ENCODE peak calls at places on chromosomes 2 and 18, in ten cellular contexts. One of them, this sample, is unnamed.

GRCh38 chr2:178279142-178279541 is 84.8 kb downstream of the OSBPL6 start:
- DNase-seq in RWPE1: peak
- DNase-seq in neural crest cell: no peak
- DNase-seq in epithelial cell of esophagus: peak
- DNase-seq in A549: no peak
- DNase-seq in GM13976: no peak
- DNase-seq in Calu3: no peak
- DNase-seq in progenitor cell of endocrine pancreas: no peak
- DNase-seq in sigmoid colon: no peak
- DNase-seq in heart right ventricle: no peak
- DNase-seq in this sample: no peak

GRCh38 chr18:11905613-11906012 is 2.5 kb downstream of the MPPE1 start:
- DNase-seq in RWPE1: no peak
- DNase-seq in neural crest cell: no peak
- DNase-seq in epithelial cell of esophagus: no peak
- DNase-seq in A549: no peak
- DNase-seq in GM13976: no peak
- DNase-seq in Calu3: no peak
- DNase-seq in progenitor cell of endocrine pancreas: no peak
- DNase-seq in sigmoid colon: no peak
- DNase-seq in heart right ventricle: no peak
- DNase-seq in this sample: no peak

GRCh38 chr2:204705243-204705971 is 160.1 kb downstream of the PARD3B start:
- DNase-seq in RWPE1: no peak
- DNase-seq in neural crest cell: no peak
- DNase-seq in epithelial cell of esophagus: peak
- DNase-seq in A549: no peak
- DNase-seq in GM13976: no peak
- DNase-seq in Calu3: no peak
- DNase-seq in progenitor cell of endocrine pancreas: no peak
- DNase-seq in sigmoid colon: no peak
- DNase-seq in heart right ventricle: no peak
- DNase-seq in this sample: no peak

GRCh38 chr2:96148410-96149217 is 3.4 kb upstream of the DUSP2 start:
- DNase-seq in RWPE1: peak
- DNase-seq in neural crest cell: no peak
- DNase-seq in epithelial cell of esophagus: peak
- DNase-seq in A549: peak
- DNase-seq in GM13976: peak
- DNase-seq in Calu3: peak
- DNase-seq in progenitor cell of endocrine pancreas: no peak
- DNase-seq in sigmoid colon: peak
- DNase-seq in heart right ventricle: peak
- DNase-seq in this sample: peak

GRCh38 chr2:20015482-20016083 is 3.1 kb upstream of the MATN3 start:
- DNase-seq in RWPE1: peak
- DNase-seq in neural crest cell: peak
- DNase-seq in epithelial cell of esophagus: peak
- DNase-seq in A549: peak
- DNase-seq in GM13976: peak
- DNase-seq in Calu3: peak
- DNase-seq in progenitor cell of endocrine pancreas: no peak
- DNase-seq in sigmoid colon: no peak
- DNase-seq in heart right ventricle: no peak
- DNase-seq in this sample: no peak

GRCh38 chr2:23460228-23460627 is 75.2 kb downstream of the KLHL29 start:
- DNase-seq in RWPE1: peak
- DNase-seq in neural crest cell: no peak
- DNase-seq in epithelial cell of esophagus: peak
- DNase-seq in A549: peak
- DNase-seq in GM13976: no peak
- DNase-seq in Calu3: no peak
- DNase-seq in progenitor cell of endocrine pancreas: no peak
- DNase-seq in sigmoid colon: no peak
- DNase-seq in heart right ventricle: no peak
- DNase-seq in this sample: no peak

GRCh38 chr2:178917555-178917954 is 110.3 kb upstream of the TTN start:
- DNase-seq in RWPE1: no peak
- DNase-seq in neural crest cell: no peak
- DNase-seq in epithelial cell of esophagus: no peak
- DNase-seq in A549: no peak
- DNase-seq in GM13976: no peak
- DNase-seq in Calu3: no peak
- DNase-seq in progenitor cell of endocrine pancreas: no peak
- DNase-seq in sigmoid colon: no peak
- DNase-seq in heart right ventricle: no peak
- DNase-seq in this sample: no peak

GRCh38 chr2:112725545-112726457 is 5.0 kb downstream of the NT5DC4 start:
- DNase-seq in RWPE1: peak
- DNase-seq in neural crest cell: no peak
- DNase-seq in epithelial cell of esophagus: peak
- DNase-seq in A549: no peak
- DNase-seq in GM13976: peak
- DNase-seq in Calu3: peak
- DNase-seq in progenitor cell of endocrine pancreas: no peak
- DNase-seq in sigmoid colon: no peak
- DNase-seq in heart right ventricle: no peak
- DNase-seq in this sample: no peak

GRCh38 chr18:63982361-63982760 is 12.5 kb downstream of the SERPINB8 start:
- DNase-seq in RWPE1: no peak
- DNase-seq in neural crest cell: no peak
- DNase-seq in epithelial cell of esophagus: no peak
- DNase-seq in A549: no peak
- DNase-seq in GM13976: no peak
- DNase-seq in Calu3: no peak
- DNase-seq in progenitor cell of endocrine pancreas: no peak
- DNase-seq in sigmoid colon: no peak
- DNase-seq in heart right ventricle: no peak
- DNase-seq in this sample: no peak

GRCh38 chr2:234142530-234142929 is 92.0 kb downstream of the SPP2 start:
- DNase-seq in RWPE1: no peak
- DNase-seq in neural crest cell: no peak
- DNase-seq in epithelial cell of esophagus: no peak
- DNase-seq in A549: no peak
- DNase-seq in GM13976: no peak
- DNase-seq in Calu3: no peak
- DNase-seq in progenitor cell of endocrine pancreas: no peak
- DNase-seq in sigmoid colon: no peak
- DNase-seq in heart right ventricle: no peak
- DNase-seq in this sample: no peak

GRCh38 chr2:240299710-240300068 is 135.8 kb upstream of the GPC1 start:
- DNase-seq in RWPE1: no peak
- DNase-seq in neural crest cell: no peak
- DNase-seq in epithelial cell of esophagus: no peak
- DNase-seq in A549: no peak
- DNase-seq in GM13976: no peak
- DNase-seq in Calu3: no peak
- DNase-seq in progenitor cell of endocrine pancreas: no peak
- DNase-seq in sigmoid colon: no peak
- DNase-seq in heart right ventricle: no peak
- DNase-seq in this sample: no peak

GRCh38 chr2:216387262-216387661 is 15.0 kb upstream of the MARCHF4 start:
- DNase-seq in RWPE1: no peak
- DNase-seq in neural crest cell: no peak
- DNase-seq in epithelial cell of esophagus: no peak
- DNase-seq in A549: no peak
- DNase-seq in GM13976: no peak
- DNase-seq in Calu3: no peak
- DNase-seq in progenitor cell of endocrine pancreas: no peak
- DNase-seq in sigmoid colon: no peak
- DNase-seq in heart right ventricle: no peak
- DNase-seq in this sample: no peak

GRCh38 chr2:216388046-216388884 is 16.0 kb upstream of the MARCHF4 start:
- DNase-seq in RWPE1: no peak
- DNase-seq in neural crest cell: no peak
- DNase-seq in epithelial cell of esophagus: no peak
- DNase-seq in A549: no peak
- DNase-seq in GM13976: peak
- DNase-seq in Calu3: no peak
- DNase-seq in progenitor cell of endocrine pancreas: no peak
- DNase-seq in sigmoid colon: no peak
- DNase-seq in heart right ventricle: no peak
- DNase-seq in this sample: peak

GRCh38 chr2:216391401-216391800 is 19.1 kb upstream of the MARCHF4 start:
- DNase-seq in RWPE1: no peak
- DNase-seq in neural crest cell: no peak
- DNase-seq in epithelial cell of esophagus: peak
- DNase-seq in A549: no peak
- DNase-seq in GM13976: no peak
- DNase-seq in Calu3: no peak
- DNase-seq in progenitor cell of endocrine pancreas: no peak
- DNase-seq in sigmoid colon: no peak
- DNase-seq in heart right ventricle: no peak
- DNase-seq in this sample: no peak

GRCh38 chr2:216392018-216392562 is 19.8 kb upstream of the MARCHF4 start:
- DNase-seq in RWPE1: no peak
- DNase-seq in neural crest cell: no peak
- DNase-seq in epithelial cell of esophagus: no peak
- DNase-seq in A549: no peak
- DNase-seq in GM13976: no peak
- DNase-seq in Calu3: no peak
- DNase-seq in progenitor cell of endocrine pancreas: no peak
- DNase-seq in sigmoid colon: no peak
- DNase-seq in heart right ventricle: no peak
- DNase-seq in this sample: no peak

DNA sequence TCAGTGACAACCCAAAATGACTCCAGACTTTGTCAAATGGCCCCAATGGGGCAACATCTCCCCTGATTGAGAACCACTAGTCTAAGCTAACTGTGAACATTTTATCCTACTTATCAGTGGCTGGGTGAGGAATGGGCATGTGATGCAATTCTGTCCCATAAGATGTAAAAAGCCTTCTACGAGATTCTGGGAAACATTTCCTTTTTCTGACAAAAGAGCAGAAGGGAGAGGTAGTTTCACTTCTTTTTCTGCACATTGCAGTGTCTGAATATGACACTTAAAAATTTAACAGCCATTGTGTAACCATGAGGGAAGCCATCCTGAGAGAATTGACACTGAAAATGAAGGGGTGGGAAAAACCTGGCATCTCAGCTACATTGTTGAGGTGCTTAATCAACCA is 17.3 kb upstream of the MARCHF4 start:
- DNase-seq in RWPE1: no peak
- DNase-seq in neural crest cell: no peak
- DNase-seq in epithelial cell of esophagus: no peak
- DNase-seq in A549: no peak
- DNase-seq in GM13976: no peak
- DNase-seq in Calu3: no peak
- DNase-seq in progenitor cell of endocrine pancreas: no peak
- DNase-seq in sigmoid colon: no peak
- DNase-seq in heart right ventricle: no peak
- DNase-seq in this sample: no peak
- TF ChIP-seq CTCF in RWPE1: no peak
- TF ChIP-seq CTCF in neural crest cell: no peak
- TF ChIP-seq CTCF in epithelial cell of esophagus: no peak
- TF ChIP-seq CTCF in A549: no peak
- TF ChIP-seq CTCF in GM13976: no peak
- TF ChIP-seq CTCF in Calu3: no peak
- TF ChIP-seq CTCF in progenitor cell of endocrine pancreas: no peak
- TF ChIP-seq CTCF in sigmoid colon: no peak
- TF ChIP-seq CTCF in heart right ventricle: no peak
- TF ChIP-seq CTCF in this sample: no peak

DNA sequence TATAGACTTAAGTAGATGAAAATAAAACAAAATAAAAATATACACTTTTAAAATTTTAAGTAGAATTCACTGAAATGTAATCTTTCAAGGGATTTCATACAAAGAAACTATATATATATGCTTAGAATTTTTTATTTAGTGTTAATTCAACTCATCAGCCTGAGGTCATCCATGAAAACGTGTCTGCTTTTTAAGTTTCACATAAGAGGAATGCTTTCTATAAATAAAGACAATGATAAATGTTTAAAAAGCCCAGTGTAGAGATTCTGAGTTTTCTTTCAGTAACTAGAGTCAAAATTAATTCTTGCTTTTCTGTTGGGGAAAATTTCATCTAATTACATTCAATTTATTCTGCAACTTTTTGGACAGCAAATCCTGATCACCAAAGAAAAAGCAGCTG is 213.3 kb downstream of the MBD5 start:
- DNase-seq in RWPE1: no peak
- DNase-seq in neural crest cell: no peak
- DNase-seq in epithelial cell of esophagus: no peak
- DNase-seq in A549: no peak
- DNase-seq in GM13976: no peak
- DNase-seq in Calu3: no peak
- DNase-seq in progenitor cell of endocrine pancreas: no peak
- DNase-seq in sigmoid colon: no peak
- DNase-seq in heart right ventricle: no peak
- DNase-seq in this sample: no peak
- TF ChIP-seq CTCF in RWPE1: no peak
- TF ChIP-seq CTCF in neural crest cell: no peak
- TF ChIP-seq CTCF in epithelial cell of esophagus: no peak
- TF ChIP-seq CTCF in A549: no peak
- TF ChIP-seq CTCF in GM13976: no peak
- TF ChIP-seq CTCF in Calu3: no peak
- TF ChIP-seq CTCF in progenitor cell of endocrine pancreas: no peak
- TF ChIP-seq CTCF in sigmoid colon: no peak
- TF ChIP-seq CTCF in heart right ventricle: no peak
- TF ChIP-seq CTCF in this sample: no peak

DNA sequence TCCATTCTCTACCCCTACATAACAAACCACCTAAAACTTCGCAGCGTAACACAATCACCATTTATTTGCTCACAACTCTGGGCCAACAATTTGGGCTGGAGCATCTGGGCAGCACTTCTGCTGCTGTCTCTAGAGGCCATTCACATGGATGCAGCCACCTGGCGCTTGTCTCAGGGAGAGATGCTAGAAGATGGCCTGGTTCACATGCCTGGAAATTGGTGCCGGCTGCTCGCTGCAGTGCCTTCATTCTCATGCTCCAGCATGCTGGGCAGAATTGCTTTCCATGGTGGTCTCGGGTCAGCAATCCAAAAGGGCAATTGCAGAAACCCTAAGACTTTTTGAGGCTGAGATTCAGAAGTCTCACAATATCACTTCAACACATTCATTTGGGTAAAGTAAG is 157.4 kb downstream of the SUCLG1 start:
- DNase-seq in RWPE1: no peak
- DNase-seq in neural crest cell: no peak
- DNase-seq in epithelial cell of esophagus: no peak
- DNase-seq in A549: no peak
- DNase-seq in GM13976: no peak
- DNase-seq in Calu3: no peak
- DNase-seq in progenitor cell of endocrine pancreas: no peak
- DNase-seq in sigmoid colon: no peak
- DNase-seq in heart right ventricle: no peak
- DNase-seq in this sample: no peak
- TF ChIP-seq CTCF in RWPE1: no peak
- TF ChIP-seq CTCF in neural crest cell: no peak
- TF ChIP-seq CTCF in epithelial cell of esophagus: no peak
- TF ChIP-seq CTCF in A549: no peak
- TF ChIP-seq CTCF in GM13976: no peak
- TF ChIP-seq CTCF in Calu3: no peak
- TF ChIP-seq CTCF in progenitor cell of endocrine pancreas: no peak
- TF ChIP-seq CTCF in sigmoid colon: no peak
- TF ChIP-seq CTCF in heart right ventricle: no peak
- TF ChIP-seq CTCF in this sample: no peak

DNA sequence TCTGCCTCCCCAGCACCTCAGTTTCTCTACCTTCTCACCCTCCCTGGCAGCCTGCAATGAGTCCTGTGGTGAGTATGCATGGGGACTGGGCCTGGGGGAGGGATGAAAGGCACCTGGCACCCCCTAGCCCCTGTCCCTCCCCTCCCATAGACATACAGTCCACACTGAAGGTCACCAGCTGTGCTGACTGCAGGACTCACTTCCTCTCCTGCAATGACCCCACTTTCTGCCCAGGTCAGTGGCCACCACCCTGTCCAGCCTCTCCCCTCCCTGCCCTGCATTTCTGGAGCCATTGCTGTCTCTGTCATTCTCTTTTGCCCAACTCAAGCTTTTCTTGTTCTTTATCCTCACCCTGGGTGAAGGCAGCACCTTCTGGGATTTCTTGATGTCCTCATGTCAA is 1.1 kb downstream of the TEX51 start:
- DNase-seq in RWPE1: no peak
- DNase-seq in neural crest cell: no peak
- DNase-seq in epithelial cell of esophagus: no peak
- DNase-seq in A549: no peak
- DNase-seq in GM13976: no peak
- DNase-seq in Calu3: no peak
- DNase-seq in progenitor cell of endocrine pancreas: no peak
- DNase-seq in sigmoid colon: no peak
- DNase-seq in heart right ventricle: no peak
- DNase-seq in this sample: no peak
- TF ChIP-seq CTCF in RWPE1: no peak
- TF ChIP-seq CTCF in neural crest cell: no peak
- TF ChIP-seq CTCF in epithelial cell of esophagus: no peak
- TF ChIP-seq CTCF in A549: no peak
- TF ChIP-seq CTCF in GM13976: no peak
- TF ChIP-seq CTCF in Calu3: no peak
- TF ChIP-seq CTCF in progenitor cell of endocrine pancreas: no peak
- TF ChIP-seq CTCF in sigmoid colon: no peak
- TF ChIP-seq CTCF in heart right ventricle: no peak
- TF ChIP-seq CTCF in this sample: no peak